ENCODE peak calls at places on chromosome 18, in six cellular contexts. A is AG04450, K is A549, F is mucosa of descending colon, E is fibroblast of pulmonary artery, S is IMR-90. O is an unnamed sample.

GRCh38 chr18:56085561-56085960 is 497.6 kb upstream of the TCF4 start:
- DNase-seq in A (peak), K (no peak), F (no peak), E (peak), S (peak), O (peak)

GRCh38 chr18:60499675-60500074 is 127.1 kb upstream of the MC4R start:
- DNase-seq in A (no peak), K (no peak), F (no peak), E (no peak), S (no peak), O (no peak)

GRCh38 chr18:80159713-80160636 is 50.9 kb downstream of the ADNP2 start:
- DNase-seq in A (no peak), K (no peak), F (no peak), E (peak), S (no peak), O (no peak)

GRCh38 chr18:40235881-40236280 is 1719.2 kb upstream of the PIK3C3 start:
- DNase-seq in A (no peak), K (no peak), F (no peak), E (no peak), S (no peak), O (no peak)

GRCh38 chr18:4106407-4107033 is 348.6 kb downstream of the DLGAP1 start:
- DNase-seq in A (peak), K (peak), F (peak), E (peak), S (peak), O (peak)

GRCh38 chr18:44741551-44741950 is 60.9 kb downstream of the SETBP1 start:
- DNase-seq in A (no peak), K (no peak), F (no peak), E (no peak), S (no peak), O (no peak)

GRCh38 chr18:72910045-72910444 is 42.3 kb upstream of the NETO1 start:
- DNase-seq in A (no peak), K (no peak), F (no peak), E (no peak), S (no peak), O (peak)

GRCh38 chr18:79988925-79989361 is 580 bp upstream of the TXNL4A start:
- DNase-seq in A (no peak), K (peak), F (no peak), E (peak), S (peak), O (peak)

GRCh38 chr18:37252854-37253396 is 312.7 kb downstream of the CELF4 start:
- DNase-seq in A (no peak), K (no peak), F (no peak), E (no peak), S (no peak), O (no peak)

GRCh38 chr18:38450876-38451275 is 885.3 kb upstream of the CELF4 start:
- DNase-seq in A (no peak), K (no peak), F (no peak), E (no peak), S (no peak), O (no peak)

GRCh38 chr18:8468911-8469310 is 140.3 kb upstream of the RAB12 start:
- DNase-seq in A (no peak), K (no peak), F (no peak), E (peak), S (peak), O (peak)

GRCh38 chr18:23684515-23685197 is 4.6 kb upstream of the LAMA3 start:
- DNase-seq in A (no peak), K (peak), F (no peak), E (peak), S (no peak), O (no peak)

GRCh38 chr18:46051731-46052461 is 20.2 kb downstream of the PSTPIP2 start:
- DNase-seq in A (no peak), K (peak), F (no peak), E (peak), S (peak), O (peak)

GRCh38 chr18:59155140-59155539 is 15.5 kb downstream of the SEC11C start:
- DNase-seq in A (peak), K (peak), F (no peak), E (peak), S (peak), O (peak)

GRCh38 chr18:39037925-39038324 is 1472.3 kb upstream of the CELF4 start:
- DNase-seq in A (no peak), K (no peak), F (no peak), E (no peak), S (no peak), O (no peak)

GRCh38 chr18:47996091-47996541 is 65.7 kb upstream of the SMAD2 start:
- DNase-seq in A (no peak), K (no peak), F (no peak), E (no peak), S (no peak), O (no peak)

GRCh38 chr18:26648509-26649192 is 100.3 kb upstream of the KCTD1 start:
- DNase-seq in A (no peak), K (no peak), F (no peak), E (no peak), S (no peak), O (no peak)

GRCh38 chr18:54119524-54120019 is 104.9 kb downstream of the MBD2 start:
- DNase-seq in A (peak), K (peak), F (no peak), E (peak), S (peak), O (peak)

GRCh38 chr18:33781429-33781828 is 203.4 kb downstream of the ASXL3 start:
- DNase-seq in A (no peak), K (no peak), F (no peak), E (no peak), S (no peak), O (no peak)

GRCh38 chr18:35075132-35075531 is 33.9 kb downstream of the MAPRE2 start:
- DNase-seq in A (no peak), K (no peak), F (no peak), E (no peak), S (no peak), O (no peak)

GRCh38 chr18:14179306-14179705 is 47.1 kb upstream of the ZNF519 start:
- DNase-seq in A (no peak), K (peak), F (peak), E (no peak), S (no peak), O (peak)

GRCh38 chr18:48304906-48305693 is 104.1 kb downstream of the ZBTB7C start:
- DNase-seq in A (no peak), K (no peak), F (no peak), E (no peak), S (no peak), O (no peak)

GRCh38 chr18:67935638-67936037 is 419.1 kb upstream of the DSEL start:
- DNase-seq in A (no peak), K (no peak), F (no peak), E (no peak), S (no peak), O (no peak)

GRCh38 chr18:23725351-23725750 is 36.1 kb downstream of the LAMA3 start:
- DNase-seq in A (no peak), K (no peak), F (no peak), E (no peak), S (no peak), O (no peak)

GRCh38 chr18:55407774-55408535 is 180.0 kb downstream of the TCF4 start:
- DNase-seq in A (no peak), K (no peak), F (no peak), E (no peak), S (no peak), O (no peak)

GRCh38 chr18:10012526-10012925 is 98.7 kb downstream of the VAPA start:
- DNase-seq in A (no peak), K (no peak), F (no peak), E (no peak), S (no peak), O (no peak)

GRCh38 chr18:10017048-10017447 is 103.2 kb downstream of the VAPA start:
- DNase-seq in A (no peak), K (no peak), F (no peak), E (no peak), S (no peak), O (no peak)

GRCh38 chr18:10015288-10015701 is 101.5 kb downstream of the VAPA start:
- DNase-seq in A (no peak), K (no peak), F (no peak), E (peak), S (peak), O (peak)

GRCh38 chr18:10015941-10016819 is 102.4 kb downstream of the VAPA start:
- DNase-seq in A (peak), K (no peak), F (no peak), E (peak), S (peak), O (peak)

GRCh38 chr18:10013621-10014543 is 100.1 kb downstream of the VAPA start:
- DNase-seq in A (no peak), K (no peak), F (no peak), E (no peak), S (no peak), O (no peak)
- H3K4me3 ChIP-seq in A (no peak), K (no peak), F (no peak), E (no peak), S (no peak), O (no peak)

GRCh38 chr18:74289137-74289536 is 2.6 kb downstream of the CYB5A start:
- DNase-seq in A (no peak), K (no peak), F (no peak), E (peak), S (peak), O (no peak)

GRCh38 chr18:74292541-74292858 is 737 bp upstream of the CYB5A start:
- DNase-seq in A (no peak), K (no peak), F (no peak), E (no peak), S (no peak), O (no peak)

GRCh38 chr18:74289946-74290478 is 1.8 kb downstream of the CYB5A start:
- DNase-seq in A (no peak), K (no peak), F (no peak), E (no peak), S (no peak), O (no peak)

GRCh38 chr18:74291771-74292540 is at the start of gene CYB5A:
- DNase-seq in A (peak), K (peak), F (peak), E (peak), S (peak), O (peak)

GRCh38 chr18:74290831-74291770 is 662 bp downstream of the CYB5A start:
- DNase-seq in A (no peak), K (no peak), F (peak), E (peak), S (no peak), O (no peak)
- TF ChIP-seq CTCF in A (no peak), K (no peak), F (no peak), E (no peak), S (no peak), O (no peak)

GRCh38 chr18:22557160-22557941 is 139.6 kb upstream of the CTAGE1 start:
- DNase-seq in A (no peak), K (no peak), F (no peak), E (peak), S (no peak), O (no peak)

GRCh38 chr18:22560797-22561196 is 143.1 kb upstream of the CTAGE1 start:
- DNase-seq in A (no peak), K (no peak), F (no peak), E (no peak), S (no peak), O (no peak)

GRCh38 chr18:22560283-22560627 is 142.5 kb upstream of the CTAGE1 start:
- DNase-seq in A (no peak), K (no peak), F (no peak), E (no peak), S (no peak), O (no peak)

GRCh38 chr18:22558945-22559385 is 141.2 kb upstream of the CTAGE1 start:
- DNase-seq in A (no peak), K (peak), F (peak), E (peak), S (peak), O (peak)

DNA sequence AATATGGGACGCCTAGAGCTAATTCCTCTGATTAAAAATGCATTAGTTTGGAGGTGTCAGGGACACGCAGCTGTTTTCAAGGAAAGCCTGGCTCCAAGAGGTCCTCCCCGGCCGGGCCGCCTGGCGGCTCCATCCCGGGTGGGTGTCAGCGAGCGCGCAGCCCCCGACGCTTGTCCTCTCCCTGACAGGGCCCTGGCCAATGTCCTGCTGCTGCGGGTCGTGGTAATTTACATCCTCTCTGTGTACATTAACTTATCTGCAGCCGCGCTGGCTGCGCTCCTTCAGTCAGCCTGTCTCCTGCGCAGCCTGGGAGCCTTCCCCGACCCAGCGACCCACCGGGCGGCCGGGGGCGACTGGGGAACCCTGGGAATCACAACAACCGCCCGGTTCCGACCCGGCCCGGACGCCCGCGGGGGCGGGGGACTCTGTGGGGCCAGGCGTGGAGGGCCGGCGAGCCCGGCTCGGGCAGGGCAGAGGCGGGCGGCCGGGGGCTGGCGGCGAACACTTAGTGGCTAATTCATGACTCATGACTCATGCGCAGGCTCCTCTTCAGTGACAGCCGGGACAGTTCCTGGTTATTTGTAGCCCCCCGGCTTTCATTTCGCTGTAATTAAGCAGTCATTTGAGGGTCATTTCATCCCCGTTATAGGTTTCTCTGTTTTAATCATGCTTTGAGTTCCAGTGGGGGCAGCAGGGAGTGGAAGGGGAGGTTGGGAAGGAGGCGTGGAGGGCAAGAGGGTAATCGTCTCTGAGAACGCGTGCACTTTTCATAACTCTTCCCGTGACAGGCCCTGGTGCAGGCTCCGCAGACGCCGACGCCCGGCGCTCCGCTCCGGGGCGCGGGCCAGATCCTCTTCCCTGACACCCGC is 141.9 kb upstream of the CTAGE1 start:
- DNase-seq in A (no peak), K (peak), F (peak), E (peak), S (peak), O (peak)
- H3K4me3 ChIP-seq in A (peak), K (peak), F (peak), E (peak), S (peak), O (peak)

DNA sequence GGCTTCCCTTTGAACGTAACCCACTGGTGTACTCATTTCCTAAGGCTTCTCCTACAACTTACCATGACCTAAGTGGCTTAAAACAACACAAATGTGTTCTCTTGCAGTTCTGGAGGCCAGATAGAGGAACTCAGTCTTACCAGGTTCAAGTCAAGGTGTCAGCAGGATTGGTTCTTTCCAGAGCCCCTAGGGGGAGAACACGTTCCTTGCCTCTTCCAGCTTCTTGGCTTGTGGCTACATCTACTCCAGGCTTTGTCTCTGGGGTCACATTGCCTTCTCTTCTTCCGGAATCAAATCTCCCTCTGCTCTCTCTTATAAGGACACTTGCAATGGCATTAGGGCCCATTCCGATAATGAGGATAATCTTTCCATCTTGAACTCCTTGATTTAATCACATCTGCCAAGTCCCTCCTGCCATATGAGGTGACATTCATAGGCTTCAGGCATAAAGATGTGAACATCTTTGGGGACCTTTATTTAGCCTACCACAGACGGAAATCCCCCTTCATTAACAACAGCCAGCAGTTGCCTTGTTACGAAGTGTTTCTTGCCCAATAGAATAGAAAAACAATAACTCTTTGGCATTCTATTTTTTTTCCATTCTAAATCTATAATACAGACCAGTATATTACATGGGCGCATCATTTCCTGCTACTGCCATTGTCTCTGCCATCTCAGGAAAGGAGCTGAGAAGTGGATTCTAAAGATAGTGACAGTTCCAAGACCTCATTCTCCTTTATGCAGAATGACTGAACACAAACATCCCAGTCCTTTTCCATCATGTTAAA is 362.0 kb downstream of the ZNF521 start:
- DNase-seq in A (no peak), K (no peak), F (no peak), E (no peak), S (no peak), O (no peak)
- TF ChIP-seq CTCF in A (no peak), K (no peak), F (no peak), E (no peak), S (no peak), O (no peak)

GRCh38 chr18:32060026-32060425 is 31.6 kb upstream of the RNF138 start:
- DNase-seq in A (no peak), K (no peak), F (no peak), E (no peak), S (no peak), O (no peak)
- H3K4me3 ChIP-seq in A (no peak), K (no peak), F (no peak), E (no peak), S (no peak), O (no peak)

O was measured in astrocyte of the spinal cord.